ENCODE peak calls at places on chromosomes 11 and 22, in six cellular contexts. One of them, this sample, is unnamed.

GRCh38 chr11:134450186-134450585 is 38.1 kb upstream of the B3GAT1 start:
- DNase-seq in H1: no peak
- DNase-seq in K562: no peak
- DNase-seq in GM12892: no peak
- DNase-seq in GM12878: no peak
- DNase-seq in HepG2: no peak
- DNase-seq in this sample: no peak

GRCh38 chr11:12418019-12418611 is 40.7 kb downstream of the PARVA start:
- DNase-seq in H1: no peak
- DNase-seq in K562: no peak
- DNase-seq in GM12892: no peak
- DNase-seq in GM12878: no peak
- DNase-seq in HepG2: no peak
- DNase-seq in this sample: no peak

GRCh38 chr11:95067828-95068244 is 1.1 kb downstream of the SRSF8 start:
- DNase-seq in H1: no peak
- DNase-seq in K562: no peak
- DNase-seq in GM12892: no peak
- DNase-seq in GM12878: no peak
- DNase-seq in HepG2: no peak
- DNase-seq in this sample: no peak

GRCh38 chr11:122367809-122368231 is 251.8 kb upstream of the BLID start:
- DNase-seq in H1: no peak
- DNase-seq in K562: no peak
- DNase-seq in GM12892: no peak
- DNase-seq in GM12878: no peak
- DNase-seq in HepG2: peak; percentile 76
- DNase-seq in this sample: no peak

GRCh38 chr11:79439893-79440450 is 858 bp downstream of the TENM4 start:
- DNase-seq in H1: peak; percentile 82
- DNase-seq in K562: no peak
- DNase-seq in GM12892: peak; percentile 10
- DNase-seq in GM12878: no peak
- DNase-seq in HepG2: no peak
- DNase-seq in this sample: no peak

GRCh38 chr11:57205046-57205671 is 23.4 kb downstream of the LRRC55 start:
- DNase-seq in H1: no peak
- DNase-seq in K562: no peak
- DNase-seq in GM12892: no peak
- DNase-seq in GM12878: no peak
- DNase-seq in HepG2: no peak
- DNase-seq in this sample: no peak

GRCh38 chr11:128548655-128549255 is 38.6 kb downstream of the ETS1 start:
- DNase-seq in H1: peak; percentile 64
- DNase-seq in K562: no peak
- DNase-seq in GM12892: no peak
- DNase-seq in GM12878: no peak
- DNase-seq in HepG2: no peak
- DNase-seq in this sample: no peak

GRCh38 chr11:6646631-6647281 is 8.9 kb downstream of the DCHS1 start:
- DNase-seq in H1: no peak
- DNase-seq in K562: no peak
- DNase-seq in GM12892: no peak
- DNase-seq in GM12878: peak; percentile 61
- DNase-seq in HepG2: no peak
- DNase-seq in this sample: peak; percentile 61

GRCh38 chr11:113555071-113555739 is 80.0 kb upstream of the DRD2 start:
- DNase-seq in H1: no peak
- DNase-seq in K562: peak; percentile 45
- DNase-seq in GM12892: no peak
- DNase-seq in GM12878: no peak
- DNase-seq in HepG2: no peak
- DNase-seq in this sample: no peak

GRCh38 chr11:130760515-130761125 is 155.7 kb downstream of the SNX19 start:
- DNase-seq in H1: no peak
- DNase-seq in K562: no peak
- DNase-seq in GM12892: no peak
- DNase-seq in GM12878: no peak
- DNase-seq in HepG2: no peak
- DNase-seq in this sample: no peak

GRCh38 chr22:40635940-40636379 is 559 bp downstream of the MRTFA start:
- DNase-seq in H1: no peak
- DNase-seq in K562: no peak
- DNase-seq in GM12892: no peak
- DNase-seq in GM12878: no peak
- DNase-seq in HepG2: no peak
- DNase-seq in this sample: no peak

GRCh38 chr11:103682318-103683184 is 353.9 kb upstream of the DDI1 start:
- DNase-seq in H1: peak; percentile 73
- DNase-seq in K562: peak; percentile 11
- DNase-seq in GM12892: no peak
- DNase-seq in GM12878: peak; percentile 26
- DNase-seq in HepG2: peak; percentile 67
- DNase-seq in this sample: peak; percentile 4

GRCh38 chr11:107157809-107158187 is 139.5 kb upstream of the GUCY1A2 start:
- DNase-seq in H1: no peak
- DNase-seq in K562: no peak
- DNase-seq in GM12892: no peak
- DNase-seq in GM12878: no peak
- DNase-seq in HepG2: peak; percentile 4
- DNase-seq in this sample: no peak

GRCh38 chr11:39139581-39139980 is 2319.9 kb downstream of the LRRC4C start:
- DNase-seq in H1: no peak
- DNase-seq in K562: no peak
- DNase-seq in GM12892: no peak
- DNase-seq in GM12878: no peak
- DNase-seq in HepG2: no peak
- DNase-seq in this sample: no peak

GRCh38 chr11:20035701-20036601 is 124.3 kb downstream of the DBX1 start:
- DNase-seq in H1: no peak
- DNase-seq in K562: no peak
- DNase-seq in GM12892: no peak
- DNase-seq in GM12878: no peak
- DNase-seq in HepG2: peak; percentile 91
- DNase-seq in this sample: no peak

GRCh38 chr11:68302256-68303054 is 9.9 kb upstream of the LRP5 start:
- DNase-seq in H1: no peak
- DNase-seq in K562: peak; percentile 12
- DNase-seq in GM12892: no peak
- DNase-seq in GM12878: no peak
- DNase-seq in HepG2: peak; percentile 71
- DNase-seq in this sample: no peak

GRCh38 chr11:75768112-75768908 is at the start of gene DGAT2:
- DNase-seq in H1: peak; percentile 85
- DNase-seq in K562: peak; percentile 93
- DNase-seq in GM12892: peak; percentile 83
- DNase-seq in GM12878: peak; percentile 47
- DNase-seq in HepG2: peak; percentile 84
- DNase-seq in this sample: peak; percentile 91

GRCh38 chr11:124876818-124877630 is 11.8 kb downstream of the ROBO3 start:
- DNase-seq in H1: peak; percentile 61
- DNase-seq in K562: no peak
- DNase-seq in GM12892: no peak
- DNase-seq in GM12878: no peak
- DNase-seq in HepG2: no peak
- DNase-seq in this sample: no peak

GRCh38 chr22:44620129-44620840 is 81.7 kb upstream of the PRR5 start:
- DNase-seq in H1: peak; percentile 91
- DNase-seq in K562: peak; percentile 31
- DNase-seq in GM12892: no peak
- DNase-seq in GM12878: no peak
- DNase-seq in HepG2: peak; percentile 49
- DNase-seq in this sample: no peak

GRCh38 chr11:108559904-108560303 is 33.7 kb downstream of the EXPH5 start:
- DNase-seq in H1: no peak
- DNase-seq in K562: no peak
- DNase-seq in GM12892: no peak
- DNase-seq in GM12878: no peak
- DNase-seq in HepG2: no peak
- DNase-seq in this sample: no peak

GRCh38 chr11:14713518-14714244 is 70.1 kb downstream of the PDE3B start:
- DNase-seq in H1: no peak
- DNase-seq in K562: no peak
- DNase-seq in GM12892: no peak
- DNase-seq in GM12878: no peak
- DNase-seq in HepG2: no peak
- DNase-seq in this sample: no peak

GRCh38 chr22:44437493-44438015 is 60.5 kb downstream of the RTL6 start:
- DNase-seq in H1: no peak
- DNase-seq in K562: no peak
- DNase-seq in GM12892: no peak
- DNase-seq in GM12878: no peak
- DNase-seq in HepG2: no peak
- DNase-seq in this sample: no peak

GRCh38 chr11:33040127-33040861 is 922 bp downstream of the TCP11L1 start:
- DNase-seq in H1: no peak
- DNase-seq in K562: peak; percentile 14
- DNase-seq in GM12892: peak; percentile 31
- DNase-seq in GM12878: no peak
- DNase-seq in HepG2: no peak
- DNase-seq in this sample: peak; percentile 26

GRCh38 chr22:39472570-39473556 is 16.1 kb downstream of the MGAT3 start:
- DNase-seq in H1: no peak
- DNase-seq in K562: peak; percentile 64
- DNase-seq in GM12892: no peak
- DNase-seq in GM12878: no peak
- DNase-seq in HepG2: no peak
- DNase-seq in this sample: no peak

GRCh38 chr22:33666661-33667619 is 253.3 kb downstream of the LARGE1 start:
- DNase-seq in H1: no peak
- DNase-seq in K562: no peak
- DNase-seq in GM12892: no peak
- DNase-seq in GM12878: peak; percentile 1
- DNase-seq in HepG2: no peak
- DNase-seq in this sample: no peak

GRCh38 chr11:27653990-27654758 is 46.1 kb downstream of the BDNF start:
- DNase-seq in H1: no peak
- DNase-seq in K562: no peak
- DNase-seq in GM12892: no peak
- DNase-seq in GM12878: no peak
- DNase-seq in HepG2: no peak
- DNase-seq in this sample: no peak

GRCh38 chr22:23787600-23787896 is 782 bp downstream of the SMARCB1 start:
- DNase-seq in H1: no peak
- DNase-seq in K562: no peak
- DNase-seq in GM12892: no peak
- DNase-seq in GM12878: no peak
- DNase-seq in HepG2: no peak
- DNase-seq in this sample: no peak
- TF ChIP-seq POLR2A in H1: no peak
- TF ChIP-seq POLR2A in K562: no peak
- TF ChIP-seq POLR2A in GM12892: no peak
- TF ChIP-seq POLR2A in GM12878: no peak
- TF ChIP-seq POLR2A in HepG2: no peak
- TF ChIP-seq POLR2A in this sample: no peak

GRCh38 chr11:126312903-126313460 is 9.1 kb downstream of the DCPS start:
- DNase-seq in H1: no peak
- DNase-seq in K562: no peak
- DNase-seq in GM12892: no peak
- DNase-seq in GM12878: no peak
- DNase-seq in HepG2: no peak
- DNase-seq in this sample: no peak

GRCh38 chr11:126319374-126319740 is 15.5 kb downstream of the DCPS start:
- DNase-seq in H1: no peak
- DNase-seq in K562: no peak
- DNase-seq in GM12892: no peak
- DNase-seq in GM12878: no peak
- DNase-seq in HepG2: no peak
- DNase-seq in this sample: no peak

GRCh38 chr11:126313826-126314225 is 10.0 kb downstream of the DCPS start:
- DNase-seq in H1: no peak
- DNase-seq in K562: no peak
- DNase-seq in GM12892: no peak
- DNase-seq in GM12878: no peak
- DNase-seq in HepG2: no peak
- DNase-seq in this sample: no peak

GRCh38 chr11:126318642-126319373 is 14.9 kb downstream of the DCPS start:
- DNase-seq in H1: no peak
- DNase-seq in K562: no peak
- DNase-seq in GM12892: no peak
- DNase-seq in GM12878: peak; percentile 55
- DNase-seq in HepG2: no peak
- DNase-seq in this sample: no peak

DNA sequence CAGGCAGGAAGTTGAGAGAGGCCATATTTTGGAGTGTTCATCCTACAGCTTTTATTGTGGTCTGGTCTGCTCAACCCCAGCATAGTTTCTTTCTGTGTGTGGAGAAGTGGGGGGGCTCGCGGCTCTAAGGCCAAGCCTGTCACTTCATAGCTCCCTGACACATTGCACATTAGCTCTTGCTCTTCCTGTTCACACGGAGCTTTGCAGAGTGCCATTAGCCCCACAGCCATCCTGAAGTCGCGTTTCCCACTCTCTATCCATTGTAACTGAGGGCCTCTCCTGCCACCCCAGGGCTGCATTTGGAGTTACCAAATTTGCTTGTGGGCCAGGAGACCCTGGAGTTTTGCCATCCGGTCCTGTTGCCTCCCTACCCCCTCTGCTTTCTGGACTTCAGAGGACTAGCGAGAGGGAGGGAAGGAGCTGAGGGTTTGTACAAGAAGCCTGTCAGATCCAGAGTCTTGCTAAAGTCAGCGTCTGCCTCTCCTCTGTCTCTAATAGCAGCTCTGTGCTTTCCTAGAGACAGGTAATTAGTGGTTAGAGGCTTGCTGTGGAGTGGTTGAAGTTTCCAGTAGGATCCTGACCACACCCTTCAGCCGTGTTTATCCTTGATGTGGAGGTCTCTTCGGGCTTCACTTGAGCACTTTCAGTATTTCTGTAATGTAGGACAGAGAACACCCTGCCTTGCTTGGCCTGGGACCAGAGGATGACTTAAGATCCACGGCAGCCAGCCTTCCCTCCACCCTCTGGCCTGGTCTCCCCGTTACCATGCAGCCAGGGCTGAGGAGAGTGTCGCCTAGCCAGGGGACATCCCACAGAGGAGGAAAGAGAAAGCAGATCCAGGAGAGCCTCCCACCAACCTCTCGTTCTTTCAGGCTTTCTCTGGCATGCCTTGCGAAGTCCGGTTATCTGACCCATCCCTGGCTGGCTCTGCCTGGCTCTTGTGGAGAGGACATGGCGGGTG is 14.1 kb downstream of the DCPS start:
- DNase-seq in H1: no peak
- DNase-seq in K562: no peak
- DNase-seq in GM12892: no peak
- DNase-seq in GM12878: no peak
- DNase-seq in HepG2: no peak
- DNase-seq in this sample: no peak
- TF ChIP-seq TAF1 in H1: no peak
- TF ChIP-seq TAF1 in K562: no peak
- TF ChIP-seq TAF1 in GM12892: no peak
- TF ChIP-seq TAF1 in GM12878: no peak
- TF ChIP-seq TAF1 in HepG2: no peak
- TF ChIP-seq TAF1 in this sample: no peak

GRCh38 chr11:47768090-47768620 is 1.0 kb upstream of the FNBP4 start:
- DNase-seq in H1: no peak
- DNase-seq in K562: peak; percentile 16
- DNase-seq in GM12892: no peak
- DNase-seq in GM12878: no peak
- DNase-seq in HepG2: no peak
- DNase-seq in this sample: no peak
- TF ChIP-seq POLR2A in H1: peak; percentile 71
- TF ChIP-seq POLR2A in K562: no peak
- TF ChIP-seq POLR2A in GM12892: peak; percentile 6
- TF ChIP-seq POLR2A in GM12878: no peak
- TF ChIP-seq POLR2A in HepG2: no peak
- TF ChIP-seq POLR2A in this sample: peak; percentile 59

GRCh38 chr22:35470903-35471321 is 69.7 kb upstream of the RASD2 start:
- DNase-seq in H1: no peak
- DNase-seq in K562: peak; percentile 38
- DNase-seq in GM12892: no peak
- DNase-seq in GM12878: no peak
- DNase-seq in HepG2: peak; percentile 83
- DNase-seq in this sample: no peak
- TF ChIP-seq TAF1 in H1: no peak
- TF ChIP-seq TAF1 in K562: no peak
- TF ChIP-seq TAF1 in GM12892: no peak
- TF ChIP-seq TAF1 in GM12878: no peak
- TF ChIP-seq TAF1 in HepG2: no peak
- TF ChIP-seq TAF1 in this sample: no peak